ENCODE peak calls at places on chromosomes 16 and 17, in seven cellular contexts. J is lung microvascular endothelial cell, E is foreskin fibroblast, C is Calu3, X is IMR-90, Z is activated T-cell treated with anti-CD3 and anti-CD28 coated beads for 1 hour, U is lung. Y is an unnamed sample.

GRCh38 chr16:86343111-86343642 is 167.2 kb upstream of the FOXF1 start:
- DNase-seq in J (peak), E (peak), C (no peak), X (peak), Z (no peak), U (no peak), Y (no peak)

GRCh38 chr16:88869673-88869980 is 3.2 kb upstream of the PABPN1L start:
- DNase-seq in J (no peak), E (no peak), C (no peak), X (peak), Z (no peak), U (no peak), Y (no peak)

GRCh38 chr17:49494399-49494798 is 694 bp upstream of the NGFR start:
- DNase-seq in J (no peak), E (no peak), C (no peak), X (no peak), Z (no peak), U (no peak), Y (no peak)

GRCh38 chr17:58352843-58353719 is 1.1 kb upstream of the SUPT4H1 start:
- DNase-seq in J (peak), E (peak), C (no peak), X (peak), Z (no peak), U (no peak), Y (peak)

GRCh38 chr17:82859431-82860403 is 19.9 kb upstream of the ZNF750 start:
- DNase-seq in J (peak), E (peak), C (peak), X (peak), Z (peak), U (no peak), Y (peak)

GRCh38 chr16:4350787-4351659 is at the start of gene PAM16:
- DNase-seq in J (peak), E (peak), C (peak), X (peak), Z (peak), U (peak), Y (peak)

GRCh38 chr16:55280622-55281021 is 43.4 kb upstream of the IRX6 start:
- DNase-seq in J (no peak), E (no peak), C (no peak), X (no peak), Z (no peak), U (no peak), Y (no peak)

GRCh38 chr16:6096931-6097665 is 999.5 kb upstream of the EEF2KMT start:
- DNase-seq in J (no peak), E (no peak), C (no peak), X (no peak), Z (no peak), U (no peak), Y (no peak)

GRCh38 chr16:53053967-53054669 is 673 bp upstream of the CHD9 start:
- DNase-seq in J (peak), E (no peak), C (peak), X (no peak), Z (peak), U (peak), Y (peak)

GRCh38 chr17:68401288-68401687 is 56.0 kb downstream of the WIPI1 start:
- DNase-seq in J (no peak), E (no peak), C (no peak), X (no peak), Z (no peak), U (peak), Y (no peak)

GRCh38 chr17:37605813-37606505 is 3.3 kb downstream of the SYNRG start:
- DNase-seq in J (peak), E (no peak), C (no peak), X (no peak), Z (no peak), U (no peak), Y (no peak)

GRCh38 chr17:76796081-76796480 is 58.2 kb downstream of the MFSD11 start:
- DNase-seq in J (no peak), E (no peak), C (no peak), X (no peak), Z (no peak), U (no peak), Y (no peak)

GRCh38 chr17:32127156-32127897 is 15.0 kb upstream of the RHOT1 start:
- DNase-seq in J (peak), E (peak), C (peak), X (peak), Z (peak), U (peak), Y (peak)

GRCh38 chr16:65655802-65656201 is 533.9 kb upstream of the CDH11 start:
- DNase-seq in J (no peak), E (no peak), C (no peak), X (no peak), Z (no peak), U (no peak), Y (no peak)